ENCODE peak calls at places on chromosomes 7 and 10, in six cellular contexts. One of them, this sample, is unnamed. For H3K36me3, the result is how much of the 10 kb centered on the place peaks cover.

GRCh38 chr10:72059843-72060822 is 28.2 kb downstream of the SPOCK2 start:
- DNase-seq in gastrocnemius medialis: no peak
- DNase-seq in adrenal gland: no peak
- DNase-seq in fibroblast of lung: no peak
- DNase-seq in OCI-LY7: no peak
- DNase-seq in hepatocyte: no peak
- DNase-seq in this sample: no peak

GRCh38 chr10:133442967-133443924 is 10.5 kb upstream of the SCART1 start:
- DNase-seq in adrenal gland: peak
- DNase-seq in gastrocnemius medialis: no peak
- DNase-seq in OCI-LY7: no peak
- DNase-seq in hepatocyte: no peak
- DNase-seq in fibroblast of lung: no peak
- DNase-seq in this sample: no peak

GRCh38 chr10:74652664-74653063 is 173.7 kb upstream of the KAT6B start:
- DNase-seq in OCI-LY7: no peak
- DNase-seq in hepatocyte: no peak
- DNase-seq in fibroblast of lung: no peak
- DNase-seq in adrenal gland: no peak
- DNase-seq in gastrocnemius medialis: no peak
- DNase-seq in this sample: no peak

GRCh38 chr7:88040694-88041093 is 106.6 kb downstream of the ADAM22 start:
- DNase-seq in adrenal gland: no peak
- DNase-seq in fibroblast of lung: peak
- DNase-seq in gastrocnemius medialis: no peak
- DNase-seq in hepatocyte: no peak
- DNase-seq in OCI-LY7: no peak
- DNase-seq in this sample: no peak

GRCh38 chr10:81251457-81252115 is 623.4 kb upstream of the NRG3 start:
- DNase-seq in gastrocnemius medialis: no peak
- DNase-seq in OCI-LY7: no peak
- DNase-seq in fibroblast of lung: no peak
- DNase-seq in adrenal gland: no peak
- DNase-seq in hepatocyte: peak
- DNase-seq in this sample: no peak

GRCh38 chr7:88664630-88665233 is 94.8 kb upstream of the ZNF804B start:
- DNase-seq in fibroblast of lung: peak
- DNase-seq in OCI-LY7: no peak
- DNase-seq in adrenal gland: no peak
- DNase-seq in gastrocnemius medialis: no peak
- DNase-seq in hepatocyte: peak
- DNase-seq in this sample: no peak

GRCh38 chr10:30417301-30417700 is 16.7 kb upstream of the MAP3K8 start:
- DNase-seq in fibroblast of lung: no peak
- DNase-seq in OCI-LY7: no peak
- DNase-seq in adrenal gland: no peak
- DNase-seq in gastrocnemius medialis: no peak
- DNase-seq in hepatocyte: no peak
- DNase-seq in this sample: no peak

GRCh38 chr7:20306499-20306946 is 24.2 kb upstream of the ITGB8 start:
- DNase-seq in adrenal gland: no peak
- DNase-seq in hepatocyte: peak
- DNase-seq in gastrocnemius medialis: no peak
- DNase-seq in OCI-LY7: no peak
- DNase-seq in fibroblast of lung: peak
- DNase-seq in this sample: no peak

GRCh38 chr10:1107679-1108078 is 51.5 kb downstream of the WDR37 start:
- DNase-seq in OCI-LY7: no peak
- DNase-seq in adrenal gland: no peak
- DNase-seq in gastrocnemius medialis: no peak
- DNase-seq in fibroblast of lung: no peak
- DNase-seq in hepatocyte: peak
- DNase-seq in this sample: no peak

GRCh38 chr7:5419523-5420107 is 4.0 kb downstream of the TNRC18 start:
- DNase-seq in fibroblast of lung: peak
- DNase-seq in hepatocyte: no peak
- DNase-seq in adrenal gland: no peak
- DNase-seq in OCI-LY7: no peak
- DNase-seq in gastrocnemius medialis: no peak
- DNase-seq in this sample: no peak

GRCh38 chr7:56045796-56046195 is 5.4 kb downstream of the PSPH start:
- DNase-seq in gastrocnemius medialis: no peak
- DNase-seq in fibroblast of lung: no peak
- DNase-seq in hepatocyte: no peak
- DNase-seq in adrenal gland: no peak
- DNase-seq in OCI-LY7: no peak
- DNase-seq in this sample: no peak

GRCh38 chr7:130723784-130724183 is 10.2 kb downstream of the KLF14 start:
- DNase-seq in hepatocyte: no peak
- DNase-seq in gastrocnemius medialis: no peak
- DNase-seq in fibroblast of lung: peak
- DNase-seq in adrenal gland: no peak
- DNase-seq in OCI-LY7: no peak
- DNase-seq in this sample: no peak

GRCh38 chr7:18290865-18291264 is 204.7 kb upstream of the HDAC9 start:
- DNase-seq in adrenal gland: no peak
- DNase-seq in hepatocyte: no peak
- DNase-seq in fibroblast of lung: no peak
- DNase-seq in OCI-LY7: no peak
- DNase-seq in gastrocnemius medialis: no peak
- DNase-seq in this sample: no peak

GRCh38 chr7:38451840-38452239 is 178.4 kb upstream of the TARP start:
- DNase-seq in adrenal gland: no peak
- DNase-seq in hepatocyte: peak
- DNase-seq in gastrocnemius medialis: no peak
- DNase-seq in fibroblast of lung: peak
- DNase-seq in OCI-LY7: no peak
- DNase-seq in this sample: no peak

GRCh38 chr10:88254091-88254490 is 329.0 kb downstream of the RNLS start:
- DNase-seq in OCI-LY7: no peak
- DNase-seq in fibroblast of lung: peak
- DNase-seq in hepatocyte: peak
- DNase-seq in adrenal gland: no peak
- DNase-seq in gastrocnemius medialis: peak
- DNase-seq in this sample: no peak

GRCh38 chr7:140454657-140455015 is 24.7 kb downstream of the MKRN1 start:
- DNase-seq in hepatocyte: no peak
- DNase-seq in fibroblast of lung: no peak
- DNase-seq in gastrocnemius medialis: no peak
- DNase-seq in adrenal gland: no peak
- DNase-seq in OCI-LY7: no peak
- DNase-seq in this sample: no peak
- H3K27ac ChIP-seq in hepatocyte: no peak
- H3K27ac ChIP-seq in fibroblast of lung: no peak
- H3K27ac ChIP-seq in gastrocnemius medialis: no peak
- H3K27ac ChIP-seq in adrenal gland: no peak
- H3K27ac ChIP-seq in OCI-LY7: no peak
- H3K27ac ChIP-seq in this sample: no peak

GRCh38 chr10:100204370-100204769 is 18.5 kb upstream of the ERLIN1 start:
- DNase-seq in fibroblast of lung: no peak
- DNase-seq in hepatocyte: no peak
- DNase-seq in OCI-LY7: no peak
- DNase-seq in adrenal gland: no peak
- DNase-seq in gastrocnemius medialis: no peak
- DNase-seq in this sample: no peak

GRCh38 chr10:100209303-100209702 is 20.1 kb downstream of the CHUK start:
- DNase-seq in hepatocyte: no peak
- DNase-seq in gastrocnemius medialis: no peak
- DNase-seq in fibroblast of lung: peak
- DNase-seq in adrenal gland: no peak
- DNase-seq in OCI-LY7: no peak
- DNase-seq in this sample: no peak

DNA sequence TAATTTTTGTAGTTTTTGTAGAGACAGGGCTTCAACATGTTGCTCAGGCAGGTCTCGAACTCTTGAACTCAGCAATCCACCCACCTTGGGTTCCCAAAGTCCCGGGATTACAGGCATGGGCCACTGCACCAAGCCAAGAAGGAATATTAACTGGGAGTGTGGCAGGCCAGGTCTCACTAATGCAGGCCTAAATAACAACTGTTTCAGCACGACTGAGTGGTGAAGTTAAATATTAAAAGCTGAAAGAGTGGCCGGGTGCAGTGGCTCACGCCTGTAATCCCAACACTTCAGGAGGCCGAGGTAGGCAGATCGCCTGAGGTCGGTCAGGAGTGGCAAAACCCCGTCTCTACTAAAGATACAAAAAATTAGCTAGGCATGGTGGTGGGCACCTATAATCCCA is 21.1 kb downstream of the CHUK start:
- DNase-seq in OCI-LY7: no peak
- DNase-seq in gastrocnemius medialis: no peak
- DNase-seq in hepatocyte: no peak
- DNase-seq in fibroblast of lung: no peak
- DNase-seq in adrenal gland: no peak
- DNase-seq in this sample: no peak
- H3K36me3 ChIP-seq in OCI-LY7: half or more
- H3K36me3 ChIP-seq in gastrocnemius medialis: half or more
- H3K36me3 ChIP-seq in hepatocyte: under half
- H3K36me3 ChIP-seq in fibroblast of lung: under half
- H3K36me3 ChIP-seq in adrenal gland: under half
- H3K36me3 ChIP-seq in this sample: under half

DNA sequence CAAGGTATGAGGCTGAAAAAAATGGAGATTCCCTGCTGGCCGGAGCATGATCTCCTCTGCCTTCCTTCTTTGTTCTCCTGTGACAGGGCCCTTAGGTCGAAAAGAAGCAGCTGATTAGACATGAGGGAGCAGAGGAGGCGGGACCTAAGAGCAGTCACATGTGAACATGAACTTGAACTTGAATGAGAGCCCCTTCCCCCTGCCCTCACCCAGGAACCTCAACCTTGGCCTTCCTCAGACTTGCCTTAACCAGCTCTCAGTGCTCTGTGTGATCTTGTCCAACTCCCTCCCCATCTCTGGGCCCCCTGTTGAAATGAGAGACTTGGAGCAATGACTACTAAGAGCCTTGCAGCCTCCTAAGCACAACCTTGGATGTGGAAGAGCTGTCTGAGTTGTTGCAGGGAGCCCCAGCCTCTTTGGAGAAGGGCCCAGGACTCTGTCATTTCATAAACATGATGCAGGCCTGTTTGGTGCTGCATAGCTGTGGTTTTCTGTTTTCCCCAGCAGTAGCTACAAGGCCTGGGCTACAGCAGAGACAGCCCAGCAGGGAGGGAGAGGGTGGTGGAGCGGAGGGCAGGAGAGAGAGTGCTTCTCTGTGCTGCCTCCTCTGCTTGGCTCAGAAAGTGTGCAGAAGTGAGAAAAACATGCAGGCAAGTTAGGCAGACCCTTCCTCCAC is 124.0 kb upstream of the ZMIZ1 start:
- DNase-seq in adrenal gland: no peak
- DNase-seq in hepatocyte: peak
- DNase-seq in fibroblast of lung: peak
- DNase-seq in gastrocnemius medialis: peak
- DNase-seq in OCI-LY7: no peak
- DNase-seq in this sample: no peak
- H3K27ac ChIP-seq in adrenal gland: peak
- H3K27ac ChIP-seq in hepatocyte: peak
- H3K27ac ChIP-seq in fibroblast of lung: peak
- H3K27ac ChIP-seq in gastrocnemius medialis: no peak
- H3K27ac ChIP-seq in OCI-LY7: no peak
- H3K27ac ChIP-seq in this sample: no peak

GRCh38 chr10:95637140-95637539 is 19.4 kb downstream of the ALDH18A1 start:
- DNase-seq in gastrocnemius medialis: no peak
- DNase-seq in hepatocyte: no peak
- DNase-seq in adrenal gland: no peak
- DNase-seq in OCI-LY7: no peak
- DNase-seq in fibroblast of lung: no peak
- DNase-seq in this sample: no peak

GRCh38 chr10:95637911-95638310 is 18.6 kb downstream of the ALDH18A1 start:
- DNase-seq in hepatocyte: no peak
- DNase-seq in gastrocnemius medialis: no peak
- DNase-seq in fibroblast of lung: no peak
- DNase-seq in adrenal gland: no peak
- DNase-seq in OCI-LY7: no peak
- DNase-seq in this sample: no peak

GRCh38 chr10:95640891-95641315 is 15.6 kb downstream of the ALDH18A1 start:
- DNase-seq in OCI-LY7: no peak
- DNase-seq in gastrocnemius medialis: no peak
- DNase-seq in fibroblast of lung: no peak
- DNase-seq in hepatocyte: no peak
- DNase-seq in adrenal gland: no peak
- DNase-seq in this sample: no peak

DNA sequence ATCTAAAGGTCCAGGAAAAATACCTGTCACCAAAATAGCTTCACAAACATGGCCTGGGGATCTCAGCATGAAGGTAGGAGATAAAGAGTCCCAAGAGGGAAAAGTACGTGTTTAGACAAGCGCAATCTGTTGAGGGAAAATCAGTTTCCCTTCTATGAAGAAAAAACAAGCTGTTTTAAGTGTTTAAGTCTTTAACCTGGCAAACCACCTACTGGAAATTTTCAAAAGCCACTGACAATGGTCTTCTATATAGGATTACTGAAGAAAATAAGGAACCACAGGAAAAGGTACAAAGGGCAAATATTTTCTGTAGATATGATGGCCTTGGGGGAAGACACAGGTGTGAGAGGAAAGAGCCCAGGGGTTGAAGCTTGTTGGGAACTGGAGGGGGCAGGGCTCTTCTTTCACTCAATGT is 21.2 kb downstream of the ALDH18A1 start:
- DNase-seq in adrenal gland: no peak
- DNase-seq in gastrocnemius medialis: no peak
- DNase-seq in fibroblast of lung: no peak
- DNase-seq in OCI-LY7: no peak
- DNase-seq in hepatocyte: peak
- DNase-seq in this sample: no peak
- H3K36me3 ChIP-seq in adrenal gland: under half
- H3K36me3 ChIP-seq in gastrocnemius medialis: under half
- H3K36me3 ChIP-seq in fibroblast of lung: under half
- H3K36me3 ChIP-seq in OCI-LY7: half or more
- H3K36me3 ChIP-seq in hepatocyte: under half
- H3K36me3 ChIP-seq in this sample: half or more

GRCh38 chr7:21923663-21924062 is 22.0 kb downstream of the CDCA7L start:
- DNase-seq in gastrocnemius medialis: no peak
- DNase-seq in hepatocyte: no peak
- DNase-seq in OCI-LY7: no peak
- DNase-seq in fibroblast of lung: peak
- DNase-seq in adrenal gland: no peak
- DNase-seq in this sample: no peak
- H3K27ac ChIP-seq in gastrocnemius medialis: no peak
- H3K27ac ChIP-seq in hepatocyte: no peak
- H3K27ac ChIP-seq in OCI-LY7: no peak
- H3K27ac ChIP-seq in fibroblast of lung: no peak
- H3K27ac ChIP-seq in adrenal gland: no peak
- H3K27ac ChIP-seq in this sample: no peak

GRCh38 chr7:98956469-98956868 is 78.1 kb downstream of the TRRAP start:
- DNase-seq in gastrocnemius medialis: no peak
- DNase-seq in adrenal gland: no peak
- DNase-seq in hepatocyte: no peak
- DNase-seq in OCI-LY7: no peak
- DNase-seq in fibroblast of lung: no peak
- DNase-seq in this sample: peak

GRCh38 chr7:98957766-98958165 is 79.4 kb downstream of the TRRAP start:
- DNase-seq in hepatocyte: no peak
- DNase-seq in OCI-LY7: no peak
- DNase-seq in gastrocnemius medialis: no peak
- DNase-seq in adrenal gland: no peak
- DNase-seq in fibroblast of lung: no peak
- DNase-seq in this sample: no peak

GRCh38 chr7:98956937-98957336 is 78.6 kb downstream of the TRRAP start:
- DNase-seq in OCI-LY7: no peak
- DNase-seq in adrenal gland: no peak
- DNase-seq in hepatocyte: no peak
- DNase-seq in gastrocnemius medialis: no peak
- DNase-seq in fibroblast of lung: no peak
- DNase-seq in this sample: no peak

GRCh38 chr7:98955992-98956391 is 77.7 kb downstream of the TRRAP start:
- DNase-seq in OCI-LY7: no peak
- DNase-seq in gastrocnemius medialis: no peak
- DNase-seq in hepatocyte: no peak
- DNase-seq in fibroblast of lung: no peak
- DNase-seq in adrenal gland: no peak
- DNase-seq in this sample: no peak

GRCh38 chr7:98958968-98959367 is 80.6 kb downstream of the TRRAP start:
- DNase-seq in gastrocnemius medialis: no peak
- DNase-seq in hepatocyte: no peak
- DNase-seq in adrenal gland: no peak
- DNase-seq in OCI-LY7: no peak
- DNase-seq in fibroblast of lung: no peak
- DNase-seq in this sample: no peak
- H3K36me3 ChIP-seq in gastrocnemius medialis: half or more
- H3K36me3 ChIP-seq in hepatocyte: under half
- H3K36me3 ChIP-seq in adrenal gland: half or more
- H3K36me3 ChIP-seq in OCI-LY7: half or more
- H3K36me3 ChIP-seq in fibroblast of lung: under half
- H3K36me3 ChIP-seq in this sample: half or more

This sample was measured in ascending aorta.